ENCODE peak calls at places on chromosome 18, in four cellular contexts. N, O, I and D are unnamed samples.

GRCh38 chr18:56747032-56747658 is 96.0 kb downstream of the WDR7 start:
- ATAC-seq in I (no peak), N (no peak), O (no peak), D (no peak)

GRCh38 chr18:9596843-9597242 is 17.5 kb downstream of the PPP4R1 start:
- ATAC-seq in N (no peak), I (no peak), O (no peak), D (no peak)

GRCh38 chr18:43277164-43277600 is at the start of gene SYT4:
- ATAC-seq in N (no peak), I (peak; percentile 54), O (no peak), D (no peak)

GRCh38 chr18:73381361-73382031 is 513.7 kb upstream of the NETO1 start:
- ATAC-seq in N (no peak), O (no peak), I (no peak), D (no peak)

GRCh38 chr18:73645175-73645715 is 502.4 kb downstream of the FBXO15 start:
- ATAC-seq in O (no peak), N (no peak), I (peak; percentile 77), D (no peak)

GRCh38 chr18:27762054-27762453 is 414.9 kb downstream of the CDH2 start:
- ATAC-seq in I (no peak), N (no peak), O (no peak), D (no peak)

GRCh38 chr18:75109001-75109400 is 99.9 kb downstream of the PTGR3 start:
- ATAC-seq in O (no peak), I (no peak), N (no peak), D (no peak)

GRCh38 chr18:77092104-77093066 is 40.2 kb downstream of the MBP start:
- ATAC-seq in I (no peak), O (peak; percentile 31), N (peak; percentile 48), D (no peak)

GRCh38 chr18:34999734-35000397 is 41.3 kb upstream of the MAPRE2 start:
- ATAC-seq in N (no peak), O (peak; percentile 87), I (no peak), D (no peak)

GRCh38 chr18:68397241-68398035 is 317.5 kb downstream of the TMX3 start:
- ATAC-seq in O (no peak), N (no peak), I (no peak), D (no peak)

GRCh38 chr18:52054301-52054700 is 285.7 kb upstream of the DCC start:
- ATAC-seq in I (no peak), O (no peak), N (no peak), D (no peak)

GRCh38 chr18:1585881-1586488 is 681.3 kb downstream of the ADCYAP1 start:
- ATAC-seq in N (no peak), I (no peak), O (no peak), D (no peak)

GRCh38 chr18:12426924-12427323 is 19.2 kb downstream of the PRELID3A start:
- ATAC-seq in N (no peak), I (no peak), O (no peak), D (no peak)

GRCh38 chr18:10872297-10872696 is 277.1 kb downstream of the PIEZO2 start:
- ATAC-seq in O (peak; percentile 94), N (no peak), I (no peak), D (peak; percentile 74)

GRCh38 chr18:47756364-47757016 is 174.0 kb downstream of the SMAD2 start:
- ATAC-seq in N (peak; percentile 31), O (no peak), I (peak; percentile 93), D (peak; percentile 28)

GRCh38 chr18:11327656-11328055 is 178.3 kb upstream of the PIEZO2 start:
- ATAC-seq in I (no peak), N (no peak), O (no peak), D (no peak)

GRCh38 chr18:21272016-21272582 is 30.1 kb downstream of the GREB1L start:
- ATAC-seq in O (no peak), I (no peak), N (no peak), D (no peak)

GRCh38 chr18:8994603-8995002 is 107.9 kb upstream of the NDUFV2 start:
- ATAC-seq in I (no peak), N (no peak), O (no peak), D (no peak)

GRCh38 chr18:76450452-76450851 is 44.6 kb downstream of the ZNF516 start:
- ATAC-seq in O (no peak), N (no peak), I (no peak), D (no peak)

GRCh38 chr18:45413180-45413836 is 202.0 kb upstream of the SLC14A2 start:
- ATAC-seq in I (no peak), N (no peak), O (peak; percentile 47), D (peak; percentile 72)

GRCh38 chr18:51229328-51229727 is 31.8 kb upstream of the MEX3C start:
- ATAC-seq in N (no peak), I (no peak), O (no peak), D (no peak)

GRCh38 chr18:31247574-31248199 is 70.3 kb upstream of the DSG1 start:
- ATAC-seq in O (no peak), N (no peak), I (no peak), D (no peak)

GRCh38 chr18:69216390-69216789 is 184.3 kb upstream of the DOK6 start:
- ATAC-seq in O (no peak), I (no peak), N (no peak), D (no peak)

GRCh38 chr18:58977801-58978200 is 113.1 kb downstream of the ZNF532 start:
- ATAC-seq in O (no peak), I (peak; percentile 14), N (no peak), D (no peak)

GRCh38 chr18:62437520-62438329 is 85.1 kb upstream of the ZCCHC2 start:
- ATAC-seq in O (peak; percentile 90), N (no peak), I (no peak), D (peak; percentile 47)

GRCh38 chr18:272650-273049 is 4.8 kb upstream of the THOC1 start:
- ATAC-seq in O (no peak), N (no peak), I (no peak), D (no peak)

GRCh38 chr18:53677480-53677879 is 547.0 kb downstream of the MBD2 start:
- ATAC-seq in I (no peak), O (no peak), N (no peak), D (no peak)

GRCh38 chr18:12745095-12745820 is 42.4 kb downstream of the PSMG2 start:
- ATAC-seq in N (no peak), O (no peak), I (no peak), D (no peak)

GRCh38 chr18:59197636-59198035 is 22.3 kb upstream of the GRP start:
- ATAC-seq in I (no peak), O (no peak), N (no peak), D (no peak)

GRCh38 chr18:22609642-22610041 is 191.9 kb upstream of the CTAGE1 start:
- ATAC-seq in N (no peak), O (peak; percentile 43), I (no peak), D (peak; percentile 23)
- TF ChIP-seq CTCF in N (no peak), O (no peak), I (no peak), D (no peak)

DNA sequence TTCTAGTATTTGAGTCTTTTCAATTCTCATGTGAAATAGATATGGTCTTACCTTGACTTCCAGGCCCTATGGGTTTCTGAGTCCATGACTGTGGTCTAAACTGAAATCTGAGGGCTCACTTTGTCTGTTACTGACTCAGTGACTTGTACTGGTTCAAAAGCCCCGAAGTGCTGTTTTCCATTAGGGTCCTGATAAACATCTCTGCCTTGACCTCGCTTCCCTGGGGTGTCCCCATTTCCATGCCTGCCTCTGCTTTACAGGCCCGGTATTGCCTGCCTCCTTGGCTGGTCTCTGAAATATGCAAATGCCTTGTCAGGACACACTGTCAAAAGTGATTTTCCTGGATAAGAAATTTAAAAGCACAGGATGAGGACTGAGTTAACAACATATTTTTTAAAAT is 538.8 kb downstream of the SOCS6 start:
- ATAC-seq in I (no peak), O (no peak), N (no peak), D (no peak)
- H3K9me3 ChIP-seq in I (peaks cover 7% of the 10 kb centered on the region), O (no peaks in the 10 kb centered on the region), N (no peaks in the 10 kb centered on the region), D (no peaks in the 10 kb centered on the region)

GRCh38 chr18:25739356-25739755 is 351.1 kb downstream of the SS18 start:
- ATAC-seq in N (no peak), O (no peak), I (no peak), D (no peak)
- TF ChIP-seq CTCF in N (no peak), O (no peak), I (no peak), D (no peak)

GRCh38 chr18:63627819-63628218 is 16.2 kb downstream of the SERPINB4 start:
- ATAC-seq in N (no peak), O (no peak), I (no peak), D (no peak)

GRCh38 chr18:63619661-63620060 is 24.4 kb downstream of the SERPINB4 start:
- ATAC-seq in N (no peak), I (no peak), O (no peak), D (no peak)

GRCh38 chr18:63626431-63626830 is 17.6 kb downstream of the SERPINB4 start:
- ATAC-seq in I (no peak), O (no peak), N (no peak), D (no peak)

GRCh38 chr18:63624863-63625262 is 19.2 kb downstream of the SERPINB4 start:
- ATAC-seq in O (no peak), I (no peak), N (no peak), D (no peak)
- H3K9me3 ChIP-seq in O (peaks cover 8% of the 10 kb centered on the region), I (peaks cover 18% of the 10 kb centered on the region), N (peaks cover 6% of the 10 kb centered on the region), D (peaks cover 40% of the 10 kb centered on the region)

GRCh38 chr18:32577561-32577960 is 106.9 kb upstream of the GAREM1 start:
- ATAC-seq in N (no peak), I (no peak), O (no peak), D (no peak)

DNA sequence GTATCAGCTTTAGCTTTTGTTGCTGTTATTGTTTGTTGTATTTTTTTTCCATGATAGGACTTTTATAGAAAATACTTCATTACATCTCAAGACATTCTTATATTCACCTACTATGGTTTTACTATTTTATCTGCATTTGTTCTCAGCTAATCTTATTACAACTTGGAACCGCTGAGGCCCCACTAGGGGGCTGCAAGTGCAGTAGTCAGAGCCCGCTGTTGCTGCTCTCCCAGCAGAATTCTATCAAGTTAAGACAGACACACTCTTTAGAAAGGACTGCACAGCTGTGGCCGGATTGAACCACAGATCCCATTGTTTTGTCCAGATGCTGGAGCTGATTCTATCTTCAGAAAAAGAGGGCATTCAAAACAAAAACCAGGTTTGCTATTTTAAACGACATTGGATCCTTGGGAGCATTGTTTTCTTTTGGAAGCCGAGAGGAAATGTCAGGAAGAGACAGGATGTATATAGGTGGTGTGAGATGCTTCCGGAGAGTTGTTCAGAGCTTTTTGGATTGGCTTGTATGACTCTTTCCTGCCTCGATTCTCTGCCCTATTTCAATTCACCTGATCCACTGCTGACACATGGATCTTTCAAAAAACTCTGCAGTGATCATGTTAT is 105.7 kb upstream of the GAREM1 start:
- ATAC-seq in N (no peak), I (no peak), O (no peak), D (no peak)
- TF ChIP-seq CTCF in N (no peak), I (peak; percentile 21), O (no peak), D (no peak)

DNA sequence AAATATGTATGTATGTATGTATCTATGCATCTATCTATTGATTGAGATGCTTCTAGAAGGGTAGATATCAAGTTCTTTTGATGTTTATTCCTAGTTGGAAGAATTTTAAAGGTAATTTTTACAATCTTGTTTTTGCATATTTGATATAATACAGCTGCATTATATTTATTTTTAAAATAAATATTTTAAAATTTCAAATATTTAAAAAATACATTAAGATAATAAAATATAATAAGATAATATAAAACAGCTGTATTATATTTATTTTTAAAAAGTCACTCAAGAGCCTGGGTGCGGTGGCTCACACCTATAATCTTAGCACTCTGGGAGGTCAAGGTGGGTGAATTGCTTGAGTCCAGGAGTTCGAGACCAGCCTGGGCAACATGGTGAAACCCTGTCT is 92.5 kb downstream of the LIPG start:
- ATAC-seq in O (no peak), N (no peak), I (no peak), D (no peak)
- H3K9me3 ChIP-seq in O (no peaks in the 10 kb centered on the region), N (no peaks in the 10 kb centered on the region), I (no peaks in the 10 kb centered on the region), D (no peaks in the 10 kb centered on the region)

GRCh38 chr18:39318462-39318861 is 1752.9 kb upstream of the CELF4 start:
- ATAC-seq in N (no peak), I (no peak), O (no peak), D (no peak)
- TF ChIP-seq CTCF in N (no peak), I (no peak), O (no peak), D (no peak)

GRCh38 chr18:79888016-79888415 is 63.4 kb downstream of the SLC66A2 start:
- ATAC-seq in N (no peak), I (no peak), O (no peak), D (no peak)
- H3K9me3 ChIP-seq in N (peaks cover 6% of the 10 kb centered on the region), I (peaks cover 33% of the 10 kb centered on the region), O (no peaks in the 10 kb centered on the region), D (no peaks in the 10 kb centered on the region)